ENCODE peak calls at places on chromosome 13, in ten cellular contexts. E, I, N, O, R, A, T, W, H and X are unnamed samples.

GRCh38 chr13:73608731-73609485 is 525.3 kb downstream of the KLF12 start:
- DNase-seq in E (no peak), I (no peak), N (no peak), O (no peak), R (no peak), A (no peak), T (no peak), W (no peak), H (no peak), X (no peak)

GRCh38 chr13:110559429-110559943 is 2.0 kb downstream of the RAB20 start:
- DNase-seq in E (no peak), I (peak; percentile 57), N (no peak), O (no peak), R (peak; percentile 37), A (no peak), T (no peak), W (no peak), H (no peak), X (no peak)

GRCh38 chr13:22271963-22272362 is 601.1 kb downstream of the FGF9 start:
- DNase-seq in E (no peak), I (no peak), N (no peak), O (no peak), R (no peak), A (no peak), T (no peak), W (no peak), H (no peak), X (no peak)

GRCh38 chr13:85230754-85231153 is 568.5 kb downstream of the SLITRK6 start:
- DNase-seq in E (no peak), I (no peak), N (no peak), O (no peak), R (no peak), A (no peak), T (no peak), W (no peak), H (no peak), X (no peak)

GRCh38 chr13:76455960-76456359 is 430.2 kb downstream of the KCTD12 start:
- DNase-seq in E (no peak), I (no peak), N (no peak), O (no peak), R (no peak), A (no peak), T (no peak), W (peak; percentile 63), H (no peak), X (no peak)

GRCh38 chr13:77832339-77833100 is 86.1 kb downstream of the EDNRB start:
- DNase-seq in E (no peak), I (no peak), N (no peak), O (no peak), R (no peak), A (no peak), T (no peak), W (peak; percentile 61), H (no peak), X (no peak)

GRCh38 chr13:101640797-101641400 is 188.4 kb downstream of the ITGBL1 start:
- DNase-seq in E (no peak), I (no peak), N (no peak), O (peak; percentile 65), R (no peak), A (peak; percentile 35), T (no peak), W (peak; percentile 82), H (peak; percentile 90), X (no peak)

GRCh38 chr13:94112731-94113130 is 366.8 kb downstream of the DCT start:
- DNase-seq in E (no peak), I (no peak), N (no peak), O (no peak), R (no peak), A (no peak), T (no peak), W (peak; percentile 42), H (no peak), X (no peak)

GRCh38 chr13:76965759-76966421 is 17.6 kb downstream of the ACOD1 start:
- DNase-seq in E (no peak), I (peak; percentile 55), N (peak; percentile 25), O (peak; percentile 41), R (peak; percentile 63), A (peak; percentile 44), T (no peak), W (peak; percentile 73), H (peak; percentile 88), X (no peak)

GRCh38 chr13:94322925-94323324 is 156.6 kb downstream of the DCT start:
- DNase-seq in E (no peak), I (no peak), N (no peak), O (no peak), R (no peak), A (no peak), T (no peak), W (peak; percentile 31), H (no peak), X (no peak)

DNA sequence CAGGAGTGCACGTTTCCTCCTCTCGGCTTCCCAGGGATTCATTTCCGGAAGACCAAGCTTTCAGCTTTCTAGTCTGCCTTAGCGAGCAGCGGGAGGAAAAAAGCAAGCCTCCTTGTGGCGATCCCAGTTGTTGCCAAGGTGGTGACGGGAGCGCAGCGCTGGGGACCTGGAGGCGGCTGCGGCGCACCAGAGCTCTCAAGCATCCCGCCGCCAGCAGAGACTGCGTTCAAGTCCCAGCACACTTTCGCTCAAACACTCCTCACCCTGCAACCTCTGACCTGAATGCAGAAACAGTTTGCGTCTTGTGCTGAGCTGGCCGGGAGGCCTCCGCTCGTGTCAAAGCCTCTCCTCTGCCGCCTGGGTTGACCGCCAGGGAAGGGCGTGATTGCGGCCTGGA is 4.9 kb downstream of the GSX1 start:
- DNase-seq in E (peak; percentile 43), I (no peak), N (no peak), O (no peak), R (no peak), A (no peak), T (peak; percentile 7), W (peak; percentile 19), H (peak; percentile 1), X (peak; percentile 53)
- TF ChIP-seq CTCF in E (peak; percentile 62), I (no peak), N (no peak), O (peak; percentile 25), R (no peak), A (peak; percentile 22), T (no peak), W (peak; percentile 5), H (peak; percentile 42), X (peak; percentile 62)

GRCh38 chr13:24672141-24673132 is 7.8 kb upstream of the ATP12A start:
- DNase-seq in E (no peak), I (no peak), N (no peak), O (no peak), R (no peak), A (no peak), T (no peak), W (no peak), H (no peak), X (no peak)

GRCh38 chr13:24670174-24670573 is 10.0 kb upstream of the ATP12A start:
- DNase-seq in E (no peak), I (no peak), N (no peak), O (no peak), R (no peak), A (no peak), T (no peak), W (no peak), H (no peak), X (no peak)

GRCh38 chr13:24668955-24669354 is 11.3 kb upstream of the ATP12A start:
- DNase-seq in E (no peak), I (no peak), N (no peak), O (no peak), R (no peak), A (no peak), T (no peak), W (no peak), H (no peak), X (no peak)

GRCh38 chr13:24671367-24672117 is 8.7 kb upstream of the ATP12A start:
- DNase-seq in E (no peak), I (no peak), N (no peak), O (peak; percentile 65), R (peak; percentile 16), A (peak; percentile 86), T (peak; percentile 54), W (peak; percentile 85), H (peak; percentile 93), X (peak; percentile 37)

DNA sequence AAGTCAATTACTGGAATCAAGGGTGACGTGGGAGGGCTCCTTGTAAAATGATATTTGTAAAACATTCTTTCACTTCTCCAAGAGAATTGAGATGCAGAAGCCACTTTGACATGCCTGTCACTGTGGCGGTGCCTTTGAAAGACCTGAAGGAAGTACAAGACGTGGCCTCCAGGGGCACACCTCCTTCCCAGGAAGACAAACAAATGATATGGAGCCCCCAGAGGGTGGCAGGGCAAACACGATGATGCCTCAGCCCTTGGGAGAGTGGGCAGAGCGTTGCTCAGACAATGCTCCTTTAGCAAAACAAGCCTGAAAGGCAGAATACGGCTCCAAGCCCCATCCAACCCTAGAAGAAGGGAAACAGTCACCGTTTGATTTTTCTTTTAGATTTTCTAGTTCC is 9.3 kb upstream of the ATP12A start:
- DNase-seq in E (no peak), I (no peak), N (no peak), O (no peak), R (no peak), A (no peak), T (peak; percentile 62), W (no peak), H (peak; percentile 39), X (no peak)
- TF ChIP-seq CTCF in E (peak; percentile 43), I (no peak), N (no peak), O (peak; percentile 36), R (no peak), A (peak; percentile 32), T (no peak), W (peak; percentile 36), H (no peak), X (no peak)

GRCh38 chr13:65882810-65883209 is 1347.3 kb downstream of the PCDH9 start:
- DNase-seq in E (no peak), I (no peak), N (no peak), O (no peak), R (no peak), A (no peak), T (no peak), W (no peak), H (no peak), X (no peak)
- TF ChIP-seq CTCF in E (peak; percentile 36), I (peak; percentile 14), N (no peak), O (no peak), R (no peak), A (peak; percentile 16), T (no peak), W (peak; percentile 27), H (peak; percentile 54), X (peak; percentile 47)

DNA sequence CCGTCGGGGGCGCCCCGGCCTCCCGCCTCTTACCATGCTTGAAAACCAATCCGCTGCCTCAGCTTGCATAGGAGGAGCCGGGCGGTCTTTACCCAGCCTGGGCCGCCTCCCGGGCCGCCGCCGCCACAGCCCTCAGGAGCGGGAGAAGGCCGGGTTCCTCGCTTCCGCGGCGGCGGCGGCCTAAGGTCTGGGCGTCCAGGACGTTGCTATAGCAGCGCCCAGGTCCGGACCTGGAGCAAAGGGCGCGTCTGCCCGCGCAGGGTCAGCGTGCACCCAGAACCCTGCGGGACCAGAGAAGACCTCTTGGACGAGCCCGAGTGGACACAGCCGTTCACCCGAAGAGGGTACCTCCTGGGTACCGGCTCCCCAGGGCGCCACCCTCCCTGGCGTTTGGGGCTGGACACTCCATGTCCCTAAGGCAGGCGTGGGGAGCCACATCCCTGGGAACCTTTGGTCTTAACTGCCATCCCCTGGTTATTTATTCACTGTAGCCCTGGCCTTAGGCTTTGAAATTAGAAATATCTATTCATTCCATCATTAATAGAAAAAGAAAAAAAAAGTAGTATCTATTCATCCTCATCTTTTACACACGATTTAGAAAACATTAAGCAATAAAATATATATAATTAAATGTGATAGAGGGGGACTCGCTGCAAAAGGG is 2.4 kb downstream of the DZIP1 start:
- DNase-seq in E (peak; percentile 45), I (peak; percentile 41), N (peak; percentile 43), O (no peak), R (no peak), A (no peak), T (no peak), W (peak; percentile 40), H (peak; percentile 13), X (no peak)
- TF ChIP-seq CTCF in E (no peak), I (no peak), N (no peak), O (no peak), R (no peak), A (no peak), T (no peak), W (no peak), H (no peak), X (no peak)